ENCODE peak calls at places on chromosomes 16 and 17, in four cellular contexts. T is D721Med, Z is MCF 10A, O is nephron progenitor cell. L is an unnamed sample.

GRCh38 chr17:33640629-33641028 is 347.5 kb upstream of the ASIC2 start:
- DNase-seq in T (no peak), Z (no peak), O (peak; percentile 48), L (no peak)

GRCh38 chr17:44367626-44368025 is 4.0 kb upstream of the FAM171A2 start:
- DNase-seq in T (no peak), Z (no peak), O (no peak), L (no peak)

GRCh38 chr17:36919407-36919968 is 17.8 kb upstream of the LHX1 start:
- DNase-seq in T (no peak), Z (no peak), O (no peak), L (no peak)

GRCh38 chr17:60160829-60161501 is 11.2 kb downstream of the CA4 start:
- DNase-seq in T (no peak), Z (no peak), O (no peak), L (no peak)

GRCh38 chr16:5024632-5025031 is 9.1 kb downstream of the NAGPA start:
- DNase-seq in T (peak; percentile 48), Z (peak; percentile 52), O (no peak), L (no peak)

GRCh38 chr17:67517335-67517734 is 140.3 kb downstream of the PITPNC1 start:
- DNase-seq in T (no peak), Z (no peak), O (no peak), L (no peak)

GRCh38 chr17:27535178-27535928 is 79.1 kb downstream of the KSR1 start:
- DNase-seq in T (no peak), Z (no peak), O (no peak), L (peak; percentile 15)

GRCh38 chr16:370443-370842 is at the start of gene MRPL28:
- DNase-seq in T (peak; percentile 98), Z (peak; percentile 93), O (peak; percentile 94), L (peak; percentile 91)

GRCh38 chr17:50892101-50892776 is 26.1 kb upstream of the TOB1 start:
- DNase-seq in T (no peak), Z (no peak), O (no peak), L (no peak)

GRCh38 chr16:68369697-68370096 is 58.9 kb downstream of the PRMT7 start:
- DNase-seq in T (no peak), Z (no peak), O (no peak), L (no peak)

GRCh38 chr16:47045023-47045422 is 71.5 kb upstream of the DNAJA2 start:
- DNase-seq in T (no peak), Z (no peak), O (no peak), L (no peak)

GRCh38 chr16:23121024-23121423 is 28.2 kb downstream of the USP31 start:
- DNase-seq in T (no peak), Z (no peak), O (no peak), L (no peak)

GRCh38 chr17:68613739-68614298 is 12.7 kb upstream of the FAM20A start:
- DNase-seq in T (no peak), Z (peak; percentile 77), O (peak; percentile 32), L (peak; percentile 43)

GRCh38 chr17:82267575-82268379 is 5.7 kb downstream of the CSNK1D start:
- DNase-seq in T (no peak), Z (peak; percentile 92), O (no peak), L (peak; percentile 81)

GRCh38 chr17:40093580-40094201 is 6.7 kb downstream of the NR1D1 start:
- DNase-seq in T (no peak), Z (no peak), O (no peak), L (peak; percentile 37)

GRCh38 chr17:72618018-72618509 is 474.4 kb downstream of the SLC39A11 start:
- DNase-seq in T (no peak), Z (no peak), O (no peak), L (no peak)

GRCh38 chr16:83603981-83604570 is 203.7 kb upstream of the HSBP1 start:
- DNase-seq in T (no peak), Z (no peak), O (no peak), L (no peak)

GRCh38 chr16:67055712-67056487 is 27.0 kb downstream of the CBFB start:
- DNase-seq in T (no peak), Z (peak; percentile 81), O (no peak), L (no peak)

GRCh38 chr17:15912416-15912955 is 32.4 kb upstream of the ADORA2B start:
- DNase-seq in T (no peak), Z (no peak), O (no peak), L (no peak)

GRCh38 chr17:10059684-10060211 is 138.7 kb downstream of the GAS7 start:
- DNase-seq in T (no peak), Z (no peak), O (no peak), L (no peak)

GRCh38 chr16:4081577-4082021 is 34.6 kb downstream of the ADCY9 start:
- DNase-seq in T (no peak), Z (no peak), O (no peak), L (peak; percentile 41)

GRCh38 chr16:70432800-70433455 is 6.0 kb downstream of the ST3GAL2 start:
- DNase-seq in T (no peak), Z (no peak), O (no peak), L (peak; percentile 29)

GRCh38 chr16:69706975-69707340 is 19.4 kb downstream of the NQO1 start:
- DNase-seq in T (no peak), Z (no peak), O (no peak), L (no peak)

GRCh38 chr16:81885976-81886586 is 107.0 kb downstream of the PLCG2 start:
- DNase-seq in T (no peak), Z (peak; percentile 54), O (peak; percentile 25), L (no peak)

GRCh38 chr16:30876867-30877266 is 17.0 kb downstream of the BCL7C start:
- DNase-seq in T (no peak), Z (no peak), O (no peak), L (no peak)

GRCh38 chr17:76501827-76502307 is 644 bp upstream of the RHBDF2 start:
- DNase-seq in T (no peak), Z (no peak), O (no peak), L (no peak)

GRCh38 chr17:76502326-76503211 is 1.3 kb upstream of the RHBDF2 start:
- DNase-seq in T (no peak), Z (no peak), O (no peak), L (no peak)

GRCh38 chr17:76501018-76501826 is at the start of gene RHBDF2:
- DNase-seq in T (peak; percentile 98), Z (peak; percentile 84), O (peak; percentile 96), L (peak; percentile 97)

GRCh38 chr17:76506408-76507328 is 5.4 kb upstream of the RHBDF2 start:
- DNase-seq in T (peak; percentile 90), Z (peak; percentile 74), O (peak; percentile 91), L (peak; percentile 74)

GRCh38 chr17:76504117-76504516 is 2.9 kb upstream of the RHBDF2 start:
- DNase-seq in T (no peak), Z (no peak), O (no peak), L (no peak)
- TF ChIP-seq CTCF in T (no peak), Z (no peak), O (no peak), L (no peak)

GRCh38 chr17:17922198-17922901 is 49.9 kb downstream of the TOM1L2 start:
- DNase-seq in T (no peak), Z (no peak), O (peak; percentile 28), L (no peak)

GRCh38 chr17:17921192-17922082 is 50.8 kb downstream of the TOM1L2 start:
- DNase-seq in T (no peak), Z (peak; percentile 82), O (no peak), L (no peak)

GRCh38 chr17:17917394-17917793 is 54.8 kb downstream of the TOM1L2 start:
- DNase-seq in T (no peak), Z (no peak), O (no peak), L (no peak)

GRCh38 chr17:17915183-17915582 is 57.0 kb downstream of the TOM1L2 start:
- DNase-seq in T (no peak), Z (no peak), O (no peak), L (no peak)

DNA sequence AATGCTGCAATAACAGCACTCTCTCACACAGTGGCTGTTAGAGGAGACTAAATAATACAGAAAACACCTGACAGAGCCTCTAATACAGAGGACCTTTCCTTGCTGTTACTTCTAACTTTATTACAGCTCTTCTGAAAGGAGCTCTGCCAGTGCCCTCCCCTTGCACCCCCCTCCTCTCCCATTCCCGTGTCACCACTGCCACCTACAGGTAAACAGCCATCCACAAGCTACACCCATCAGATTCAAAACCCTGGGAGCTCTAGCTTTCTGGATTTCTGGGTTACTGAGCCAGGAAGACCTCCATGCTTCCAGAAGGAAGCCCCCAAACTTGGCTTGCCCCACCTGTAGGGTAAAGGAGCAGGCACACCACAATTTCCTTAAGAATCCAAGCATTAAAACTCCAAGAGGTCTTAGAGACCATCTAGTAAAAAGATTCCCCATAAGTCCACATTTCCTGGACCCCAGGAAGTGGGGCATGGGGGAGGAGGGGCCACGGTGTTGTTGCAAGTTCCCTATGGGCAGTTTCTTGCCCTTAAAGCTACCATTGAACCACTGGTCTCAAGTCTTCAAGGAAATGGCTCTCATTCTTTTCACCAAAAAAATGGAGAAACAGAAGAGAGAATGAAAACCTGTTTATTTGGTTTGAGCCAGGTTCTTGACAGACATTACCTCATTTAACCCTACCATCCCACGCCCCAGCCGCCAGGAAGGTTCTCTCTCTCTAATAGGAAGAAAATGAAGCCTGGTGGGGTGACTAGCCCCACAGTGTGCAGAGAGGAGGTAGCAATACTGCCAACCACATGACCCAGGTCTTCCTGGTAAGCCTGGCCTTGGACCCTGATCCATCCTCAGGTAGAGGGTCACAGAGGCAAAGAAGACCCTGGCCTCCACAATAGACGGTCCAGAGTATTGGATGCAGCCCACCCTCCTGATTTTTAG is 52.8 kb downstream of the TOM1L2 start:
- DNase-seq in T (peak; percentile 58), Z (peak; percentile 84), O (peak; percentile 75), L (peak; percentile 80)
- TF ChIP-seq CTCF in T (peak; percentile 71), Z (peak; percentile 73), O (peak; percentile 70), L (peak; percentile 56)

DNA sequence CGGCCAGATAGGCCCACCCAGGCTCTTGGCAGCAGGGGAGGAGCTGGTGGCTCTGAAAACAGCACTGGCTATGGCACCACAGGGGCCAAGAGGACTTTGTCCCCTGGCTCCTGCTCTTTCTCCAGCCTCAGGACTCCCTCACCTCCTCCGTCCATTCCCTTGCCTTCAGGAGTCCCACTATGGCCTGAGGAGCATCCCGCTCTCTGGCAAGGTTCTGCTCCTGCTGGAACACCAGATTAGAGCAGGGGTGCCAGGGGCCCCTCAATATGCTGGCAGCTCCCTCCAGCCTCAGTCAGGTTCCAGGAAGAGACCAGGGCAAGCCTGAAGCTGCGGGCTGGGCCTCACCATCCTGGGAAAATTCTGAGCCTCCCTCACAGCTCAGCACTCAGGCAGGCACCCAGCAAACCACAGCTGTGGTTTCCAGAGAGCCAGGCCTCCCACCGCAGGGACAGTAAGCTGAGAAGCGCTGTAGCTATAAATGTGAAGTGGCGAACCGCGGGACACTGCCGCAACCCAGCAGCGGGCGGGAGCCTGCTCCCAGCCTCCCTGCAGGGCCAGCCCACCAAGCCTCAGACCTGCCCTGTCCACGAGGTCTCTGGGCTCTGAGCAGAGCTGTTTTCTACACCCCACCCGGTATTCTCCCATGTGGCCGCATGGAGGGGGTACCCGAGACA is 25.7 kb downstream of the C17orf100 start:
- DNase-seq in T (no peak), Z (no peak), O (peak; percentile 40), L (no peak)
- TF ChIP-seq CTCF in T (no peak), Z (no peak), O (no peak), L (no peak)

GRCh38 chr17:7932949-7933348 is 943 bp downstream of the CNTROB start:
- DNase-seq in T (no peak), Z (peak; percentile 53), O (peak; percentile 38), L (peak; percentile 55)
- TF ChIP-seq CTCF in T (no peak), Z (peak; percentile 9), O (no peak), L (no peak)

GRCh38 chr17:32609085-32609484 is 122.3 kb downstream of the CDK5R1 start:
- DNase-seq in T (no peak), Z (peak; percentile 68), O (no peak), L (no peak)
- TF ChIP-seq CTCF in T (peak; percentile 38), Z (peak; percentile 45), O (no peak), L (no peak)

GRCh38 chr17:42608692-42609181 is 437 bp downstream of the RETREG3 start:
- DNase-seq in T (no peak), Z (no peak), O (no peak), L (no peak)
- TF ChIP-seq CTCF in T (no peak), Z (no peak), O (no peak), L (no peak)

L was measured in ovary.